ENCODE peak calls at places on chromosomes 13 and 19, in five cellular contexts. One of them, this sample, is unnamed.

GRCh38 chr19:39131255-39131755 is 5.7 kb downstream of the PAK4 start:
- DNase-seq in K562: no peak
- DNase-seq in spleen: no peak
- DNase-seq in breast epithelium: peak; percentile 77
- DNase-seq in suprapubic skin: no peak
- DNase-seq in this sample: no peak

GRCh38 chr13:51913421-51914136 is 51.8 kb downstream of the CCDC70 start:
- DNase-seq in breast epithelium: no peak
- DNase-seq in K562: no peak
- DNase-seq in spleen: no peak
- DNase-seq in suprapubic skin: peak; percentile 24
- DNase-seq in this sample: no peak

GRCh38 chr19:13163609-13164364 is 13.6 kb downstream of the IER2 start:
- DNase-seq in breast epithelium: peak; percentile 79
- DNase-seq in K562: peak; percentile 82
- DNase-seq in suprapubic skin: peak; percentile 89
- DNase-seq in spleen: peak; percentile 89
- DNase-seq in this sample: peak; percentile 80

GRCh38 chr19:41476583-41476982 is 33.6 kb downstream of the ERICH4 start:
- DNase-seq in spleen: no peak
- DNase-seq in suprapubic skin: no peak
- DNase-seq in breast epithelium: no peak
- DNase-seq in K562: no peak
- DNase-seq in this sample: no peak

GRCh38 chr13:99266827-99267226 is 8.6 kb upstream of the GPR18 start:
- DNase-seq in suprapubic skin: no peak
- DNase-seq in K562: no peak
- DNase-seq in spleen: no peak
- DNase-seq in breast epithelium: no peak
- DNase-seq in this sample: no peak

GRCh38 chr19:17123041-17123440 is 47.5 kb downstream of the MYO9B start:
- DNase-seq in suprapubic skin: no peak
- DNase-seq in spleen: no peak
- DNase-seq in K562: no peak
- DNase-seq in breast epithelium: no peak
- DNase-seq in this sample: no peak

GRCh38 chr13:48151766-48152165 is 56.9 kb upstream of the MED4 start:
- DNase-seq in spleen: no peak
- DNase-seq in breast epithelium: no peak
- DNase-seq in suprapubic skin: no peak
- DNase-seq in K562: no peak
- DNase-seq in this sample: no peak

GRCh38 chr19:46764817-46765291 is 18.6 kb upstream of the STRN4 start:
- DNase-seq in K562: no peak
- DNase-seq in spleen: no peak
- DNase-seq in breast epithelium: no peak
- DNase-seq in suprapubic skin: no peak
- DNase-seq in this sample: peak; percentile 82

GRCh38 chr13:107133950-107134349 is 566.0 kb upstream of the ARGLU1 start:
- DNase-seq in suprapubic skin: no peak
- DNase-seq in breast epithelium: no peak
- DNase-seq in spleen: no peak
- DNase-seq in K562: no peak
- DNase-seq in this sample: no peak

GRCh38 chr13:25963681-25964080 is 88.1 kb downstream of the SHISA2 start:
- DNase-seq in spleen: no peak
- DNase-seq in breast epithelium: no peak
- DNase-seq in suprapubic skin: no peak
- DNase-seq in K562: no peak
- DNase-seq in this sample: no peak

GRCh38 chr13:43444085-43444484 is 342.7 kb downstream of the ENOX1 start:
- DNase-seq in suprapubic skin: no peak
- DNase-seq in breast epithelium: no peak
- DNase-seq in K562: no peak
- DNase-seq in spleen: no peak
- DNase-seq in this sample: no peak

GRCh38 chr13:113860051-113860471 is 3.8 kb downstream of the GAS6 start:
- DNase-seq in suprapubic skin: no peak
- DNase-seq in breast epithelium: peak; percentile 39
- DNase-seq in K562: no peak
- DNase-seq in spleen: no peak
- DNase-seq in this sample: peak; percentile 81

GRCh38 chr19:34772697-34773554 is at the start of gene ZNF599:
- DNase-seq in K562: peak; percentile 77
- DNase-seq in breast epithelium: peak; percentile 89
- DNase-seq in suprapubic skin: peak; percentile 95
- DNase-seq in spleen: peak; percentile 96
- DNase-seq in this sample: peak; percentile 93

GRCh38 chr13:84352946-84353345 is 470.7 kb upstream of the SLITRK1 start:
- DNase-seq in breast epithelium: no peak
- DNase-seq in K562: no peak
- DNase-seq in suprapubic skin: no peak
- DNase-seq in spleen: no peak
- DNase-seq in this sample: no peak

GRCh38 chr13:32330438-32330837 is 15.1 kb downstream of the BRCA2 start:
- DNase-seq in spleen: no peak
- DNase-seq in suprapubic skin: no peak
- DNase-seq in breast epithelium: no peak
- DNase-seq in K562: no peak
- DNase-seq in this sample: no peak

GRCh38 chr19:17680235-17680722 is 7.9 kb downstream of the UNC13A start:
- DNase-seq in breast epithelium: no peak
- DNase-seq in K562: peak; percentile 87
- DNase-seq in suprapubic skin: no peak
- DNase-seq in spleen: peak; percentile 86
- DNase-seq in this sample: peak; percentile 26

GRCh38 chr19:15161028-15161984 is 39.5 kb downstream of the NOTCH3 start:
- DNase-seq in K562: peak; percentile 74
- DNase-seq in suprapubic skin: no peak
- DNase-seq in spleen: no peak
- DNase-seq in breast epithelium: no peak
- DNase-seq in this sample: no peak

GRCh38 chr13:91311491-91311890 is 36.0 kb upstream of the MIR17HG start:
- DNase-seq in breast epithelium: no peak
- DNase-seq in suprapubic skin: no peak
- DNase-seq in K562: no peak
- DNase-seq in spleen: no peak
- DNase-seq in this sample: no peak

GRCh38 chr13:59914556-59914955 is 249.2 kb downstream of the DIAPH3 start:
- DNase-seq in spleen: no peak
- DNase-seq in K562: no peak
- DNase-seq in suprapubic skin: no peak
- DNase-seq in breast epithelium: no peak
- DNase-seq in this sample: no peak

GRCh38 chr13:50275392-50276063 is 260.3 kb downstream of the KCNRG start:
- DNase-seq in K562: no peak
- DNase-seq in breast epithelium: no peak
- DNase-seq in suprapubic skin: no peak
- DNase-seq in spleen: no peak
- DNase-seq in this sample: no peak

GRCh38 chr19:5066768-5067167 is 97.9 kb downstream of the KDM4B start:
- DNase-seq in K562: no peak
- DNase-seq in breast epithelium: no peak
- DNase-seq in spleen: no peak
- DNase-seq in suprapubic skin: no peak
- DNase-seq in this sample: no peak

GRCh38 chr19:1279782-1280341 is 4.5 kb downstream of the FAM174C start:
- DNase-seq in K562: peak; percentile 81
- DNase-seq in suprapubic skin: no peak
- DNase-seq in breast epithelium: peak; percentile 79
- DNase-seq in spleen: peak; percentile 95
- DNase-seq in this sample: peak; percentile 89

GRCh38 chr19:16303755-16304154 is 20.9 kb upstream of the KLF2 start:
- DNase-seq in suprapubic skin: no peak
- DNase-seq in breast epithelium: no peak
- DNase-seq in K562: no peak
- DNase-seq in spleen: no peak
- DNase-seq in this sample: no peak

DNA sequence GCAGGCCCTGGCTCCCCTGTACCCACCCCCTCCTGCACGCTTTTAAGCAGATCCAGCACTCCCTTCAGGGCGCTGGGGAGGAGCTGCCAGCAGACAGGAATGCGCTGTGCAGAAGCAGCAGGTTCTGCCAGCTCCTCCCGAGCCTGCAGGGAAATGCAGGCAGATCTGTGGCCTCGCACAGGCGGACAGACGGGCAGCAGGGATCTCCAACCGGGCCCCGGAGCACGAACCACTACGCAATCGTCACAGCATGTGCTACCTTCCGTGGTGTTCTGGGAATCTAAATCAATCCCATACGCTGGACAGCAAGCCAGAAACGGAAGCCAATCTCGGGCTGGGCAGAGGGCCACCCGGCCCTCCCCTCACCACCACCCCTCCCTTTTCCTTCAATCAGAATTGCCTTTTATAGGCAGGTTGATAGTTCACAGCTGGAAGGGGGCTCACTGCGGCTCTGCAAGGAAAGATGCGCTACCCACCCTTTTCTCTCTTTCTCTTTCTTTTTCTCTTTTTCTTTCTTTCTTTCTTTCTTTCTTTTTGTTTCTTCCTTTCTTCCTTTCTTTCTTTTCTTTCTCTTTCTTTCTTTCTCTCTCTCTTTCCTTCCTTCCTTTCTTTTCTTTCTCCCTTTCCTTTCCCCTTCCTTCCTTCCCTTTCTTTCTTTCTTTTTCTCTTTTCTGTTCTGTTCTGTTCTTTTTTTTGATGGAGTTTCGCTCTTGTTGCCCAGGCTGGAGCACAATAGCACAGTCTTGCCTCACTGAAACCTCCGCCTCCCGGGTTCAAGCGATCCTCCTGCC is 99.9 kb downstream of the GNG7 start:
- DNase-seq in suprapubic skin: peak; percentile 92
- DNase-seq in spleen: peak; percentile 76
- DNase-seq in K562: no peak
- DNase-seq in breast epithelium: peak; percentile 85
- DNase-seq in this sample: peak; percentile 74
- TF ChIP-seq POLR2A in suprapubic skin: no peak
- TF ChIP-seq POLR2A in spleen: no peak
- TF ChIP-seq POLR2A in K562: no peak
- TF ChIP-seq POLR2A in breast epithelium: no peak
- TF ChIP-seq POLR2A in this sample: no peak

DNA sequence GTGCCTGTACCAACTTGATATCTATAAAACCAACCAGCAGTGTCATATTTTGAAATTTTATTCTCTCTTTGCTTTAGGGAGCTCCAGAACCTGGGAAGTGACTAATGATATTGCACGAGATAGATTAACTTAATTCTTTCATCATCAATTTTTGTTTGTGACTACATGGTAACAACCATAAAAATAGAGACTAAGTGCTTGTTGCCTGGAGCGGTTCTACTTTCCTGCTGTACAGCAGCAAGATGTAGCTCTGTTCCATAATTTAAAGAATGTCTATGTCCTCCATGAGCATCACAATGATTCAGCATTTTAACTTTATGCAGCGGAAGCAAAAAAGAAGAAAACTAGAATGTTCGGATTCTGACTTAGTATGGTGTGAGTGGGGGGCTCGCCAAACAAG is 275.7 kb downstream of the KLF5 start:
- DNase-seq in suprapubic skin: no peak
- DNase-seq in breast epithelium: no peak
- DNase-seq in K562: no peak
- DNase-seq in spleen: no peak
- DNase-seq in this sample: no peak
- TF ChIP-seq POLR2AphosphoS5 in suprapubic skin: no peak
- TF ChIP-seq POLR2AphosphoS5 in breast epithelium: no peak
- TF ChIP-seq POLR2AphosphoS5 in K562: no peak
- TF ChIP-seq POLR2AphosphoS5 in spleen: no peak
- TF ChIP-seq POLR2AphosphoS5 in this sample: no peak

DNA sequence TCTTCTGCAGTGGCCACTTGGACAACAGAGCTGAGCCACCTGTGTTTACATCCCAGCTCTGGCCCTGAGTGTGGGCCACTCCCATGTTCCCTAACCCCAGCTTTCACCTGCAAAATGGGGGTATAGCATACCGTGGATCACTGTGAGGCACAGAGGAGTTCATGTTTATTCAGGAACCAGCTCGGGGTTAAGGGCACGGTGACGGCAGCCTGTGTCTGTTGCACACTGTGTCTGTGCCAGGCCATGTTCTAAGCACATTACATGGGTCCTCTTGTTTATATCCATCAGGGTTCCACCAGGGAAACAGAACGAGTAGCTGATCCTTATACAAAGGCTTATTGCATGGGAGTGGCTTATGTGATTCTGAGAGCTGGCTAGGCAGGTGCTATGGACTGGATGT is 14.0 kb upstream of the IGLON5 start:
- DNase-seq in breast epithelium: no peak
- DNase-seq in spleen: no peak
- DNase-seq in K562: no peak
- DNase-seq in suprapubic skin: peak; percentile 58
- DNase-seq in this sample: no peak
- H3K27me3 ChIP-seq in breast epithelium: no peaks in the 10 kb centered on the region
- H3K27me3 ChIP-seq in spleen: no peaks in the 10 kb centered on the region
- H3K27me3 ChIP-seq in K562: peaks cover 71% of the 10 kb centered on the region
- H3K27me3 ChIP-seq in suprapubic skin: peaks cover 42% of the 10 kb centered on the region
- H3K27me3 ChIP-seq in this sample: peaks cover 6% of the 10 kb centered on the region

GRCh38 chr13:110923086-110923485 is 8.2 kb upstream of the ANKRD10 start:
- DNase-seq in K562: no peak
- DNase-seq in spleen: no peak
- DNase-seq in suprapubic skin: no peak
- DNase-seq in breast epithelium: no peak
- DNase-seq in this sample: no peak

GRCh38 chr13:110921695-110922094 is 6.8 kb upstream of the ANKRD10 start:
- DNase-seq in suprapubic skin: no peak
- DNase-seq in breast epithelium: no peak
- DNase-seq in K562: no peak
- DNase-seq in spleen: no peak
- DNase-seq in this sample: no peak

GRCh38 chr13:110922506-110922905 is 7.6 kb upstream of the ANKRD10 start:
- DNase-seq in breast epithelium: no peak
- DNase-seq in spleen: no peak
- DNase-seq in K562: no peak
- DNase-seq in suprapubic skin: no peak
- DNase-seq in this sample: no peak

GRCh38 chr13:110921209-110921608 is 6.3 kb upstream of the ANKRD10 start:
- DNase-seq in suprapubic skin: no peak
- DNase-seq in K562: no peak
- DNase-seq in spleen: no peak
- DNase-seq in breast epithelium: no peak
- DNase-seq in this sample: no peak

DNA sequence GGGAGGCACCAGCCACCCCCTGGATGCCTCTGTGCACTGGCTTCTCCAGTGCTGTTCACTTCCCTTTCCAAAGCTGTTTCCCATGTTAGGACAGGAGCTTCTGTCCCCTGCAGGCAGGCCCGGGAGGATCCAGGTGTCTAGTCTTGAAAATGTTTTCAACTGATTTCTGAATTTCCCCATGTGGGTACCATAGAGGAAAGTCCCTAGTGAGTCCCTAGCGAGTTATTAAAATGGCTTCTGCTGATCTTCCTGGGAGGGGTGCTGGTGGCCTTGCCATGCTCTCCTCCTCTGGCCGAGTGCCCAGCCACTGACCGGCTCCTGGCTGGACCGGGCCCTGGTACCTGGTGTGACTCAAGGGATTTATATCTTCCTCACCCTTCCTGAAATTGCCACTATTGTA is 5.2 kb upstream of the ANKRD10 start:
- DNase-seq in spleen: no peak
- DNase-seq in suprapubic skin: no peak
- DNase-seq in breast epithelium: no peak
- DNase-seq in K562: no peak
- DNase-seq in this sample: no peak
- TF ChIP-seq POLR2A in spleen: no peak
- TF ChIP-seq POLR2A in suprapubic skin: no peak
- TF ChIP-seq POLR2A in breast epithelium: no peak
- TF ChIP-seq POLR2A in K562: no peak
- TF ChIP-seq POLR2A in this sample: no peak

GRCh38 chr13:22505489-22505888 is 675.3 kb upstream of the SGCG start:
- DNase-seq in breast epithelium: no peak
- DNase-seq in suprapubic skin: no peak
- DNase-seq in K562: no peak
- DNase-seq in spleen: no peak
- DNase-seq in this sample: no peak
- TF ChIP-seq POLR2AphosphoS5 in breast epithelium: peak; percentile 52
- TF ChIP-seq POLR2AphosphoS5 in suprapubic skin: no peak
- TF ChIP-seq POLR2AphosphoS5 in K562: no peak
- TF ChIP-seq POLR2AphosphoS5 in spleen: no peak
- TF ChIP-seq POLR2AphosphoS5 in this sample: no peak

This sample was measured in transverse colon.